ENCODE peak calls at places on chromosome 14, in six cellular contexts. B, Y, L, U, X and A are unnamed samples.

GRCh38 chr14:70845601-70846000 is 36.3 kb upstream of the MAP3K9 start:
- DNase-seq in B (no peak), Y (no peak), L (no peak), U (no peak), X (no peak), A (no peak)

GRCh38 chr14:91416744-91417133 is 881 bp downstream of the CCDC88C start:
- DNase-seq in B (no peak), Y (no peak), L (peak), U (no peak), X (no peak), A (no peak)

GRCh38 chr14:68412505-68413496 is 380.1 kb downstream of the ZFP36L1 start:
- DNase-seq in B (no peak), Y (no peak), L (peak), U (no peak), X (no peak), A (no peak)

GRCh38 chr14:36059531-36059930 is 117.0 kb downstream of the PTCSC3 start:
- DNase-seq in B (no peak), Y (no peak), L (no peak), U (no peak), X (no peak), A (no peak)

GRCh38 chr14:44108601-44109000 is 398.5 kb downstream of the FSCB start:
- DNase-seq in B (no peak), Y (no peak), L (no peak), U (no peak), X (no peak), A (no peak)

GRCh38 chr14:103770902-103771301 is 55.3 kb downstream of the ZFYVE21 start:
- DNase-seq in B (no peak), Y (no peak), L (no peak), U (no peak), X (no peak), A (no peak)

GRCh38 chr14:35341454-35342159 is 49.4 kb downstream of the PSMA6 start:
- DNase-seq in B (no peak), Y (no peak), L (peak), U (no peak), X (peak), A (no peak)

GRCh38 chr14:91245029-91245428 is 525 bp upstream of the GPR68 start:
- DNase-seq in B (no peak), Y (no peak), L (no peak), U (no peak), X (no peak), A (no peak)

GRCh38 chr14:30559638-30560071 is 697 bp downstream of the G2E3 start:
- DNase-seq in B (no peak), Y (no peak), L (peak), U (peak), X (peak), A (no peak)

GRCh38 chr14:28745176-28745575 is 21.4 kb upstream of the FOXG1 start:
- DNase-seq in B (no peak), Y (no peak), L (no peak), U (no peak), X (no peak), A (no peak)

GRCh38 chr14:76763362-76764041 is 2.2 kb downstream of the VASH1 start:
- DNase-seq in B (no peak), Y (no peak), L (no peak), U (no peak), X (no peak), A (no peak)

GRCh38 chr14:102503576-102504224 is 5.9 kb downstream of the ANKRD9 start:
- DNase-seq in B (no peak), Y (no peak), L (peak), U (no peak), X (no peak), A (no peak)

GRCh38 chr14:66918527-66918926 is 270.7 kb upstream of the GARIN2 start:
- DNase-seq in B (no peak), Y (no peak), L (no peak), U (no peak), X (peak), A (no peak)

GRCh38 chr14:26856832-26857508 is 259.1 kb upstream of the NOVA1 start:
- DNase-seq in B (no peak), Y (no peak), L (no peak), U (no peak), X (no peak), A (no peak)

GRCh38 chr14:39266589-39266870 is 32.8 kb downstream of the MIA2 start:
- DNase-seq in B (peak), Y (no peak), L (no peak), U (no peak), X (peak), A (no peak)

GRCh38 chr14:97642631-97643030 is 845.4 kb downstream of the VRK1 start:
- DNase-seq in B (no peak), Y (no peak), L (no peak), U (no peak), X (no peak), A (no peak)

GRCh38 chr14:91830777-91831176 is 36.6 kb downstream of the TC2N start:
- DNase-seq in B (no peak), Y (peak), L (no peak), U (no peak), X (no peak), A (no peak)

GRCh38 chr14:65173973-65174693 is 71.8 kb upstream of the MAX start:
- DNase-seq in B (peak), Y (no peak), L (peak), U (no peak), X (no peak), A (no peak)

GRCh38 chr14:86333506-86333905 is 803.6 kb downstream of the FLRT2 start:
- DNase-seq in B (no peak), Y (no peak), L (no peak), U (no peak), X (no peak), A (no peak)

GRCh38 chr14:81102217-81102616 is 118.5 kb downstream of the GTF2A1 start:
- DNase-seq in B (no peak), Y (no peak), L (no peak), U (no peak), X (no peak), A (no peak)

DNA sequence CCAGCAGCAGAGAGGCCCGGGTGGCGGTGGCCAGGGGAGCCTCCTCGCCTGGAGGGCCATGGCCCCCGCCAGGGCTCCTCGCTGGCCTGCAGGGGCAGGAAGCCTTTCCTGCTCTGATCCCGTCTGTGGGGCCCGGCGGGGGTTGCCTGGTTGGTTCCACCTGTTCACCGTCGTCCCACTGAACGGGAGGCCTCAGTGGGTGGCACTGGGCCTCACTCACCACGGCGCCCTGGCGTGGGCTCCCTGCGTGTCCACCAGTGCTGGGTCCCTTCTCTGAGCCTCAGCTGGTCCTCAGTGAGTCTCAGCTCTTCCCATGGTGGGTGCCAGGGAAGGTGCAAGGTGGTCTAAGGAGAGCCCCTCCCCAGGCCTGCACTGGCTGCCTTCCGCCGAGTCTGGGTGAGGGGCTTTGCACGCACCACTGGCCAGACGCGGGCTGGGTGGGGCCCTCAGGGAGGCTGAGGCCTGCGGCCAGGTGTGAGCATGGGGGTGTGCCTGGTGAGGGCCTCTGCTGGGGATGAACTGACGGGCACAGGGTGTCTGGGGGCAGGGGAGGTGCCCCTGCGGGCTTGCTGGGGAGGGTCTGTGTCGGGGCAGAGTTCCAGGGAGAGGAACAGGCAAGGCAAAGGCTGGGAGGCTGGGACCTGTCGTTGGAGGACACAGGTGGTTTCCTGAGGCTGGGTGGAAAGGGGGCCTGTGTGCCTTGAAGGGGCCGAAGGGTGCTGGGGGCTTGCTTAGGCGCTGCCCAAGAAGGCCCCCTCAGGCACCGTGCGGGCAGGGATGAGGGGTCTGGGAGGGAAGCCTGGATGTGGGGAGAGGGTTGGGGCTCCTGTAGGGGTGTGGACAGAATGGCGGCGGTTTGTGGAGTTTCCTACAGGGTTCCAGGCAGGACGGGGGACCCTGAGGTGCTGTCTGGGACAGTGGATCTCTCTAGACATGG is 339.8 kb downstream of the TMEM121 start:
- DNase-seq in B (no peak), Y (no peak), L (no peak), U (no peak), X (no peak), A (no peak)
- TF ChIP-seq TAF1 in B (no peak), Y (no peak), L (no peak), U (no peak), X (no peak), A (no peak)

GRCh38 chr14:51501746-51502145 is 150.0 kb upstream of the FRMD6 start:
- DNase-seq in B (no peak), Y (no peak), L (no peak), U (no peak), X (no peak), A (no peak)
- TF ChIP-seq POLR2A in B (no peak), Y (no peak), L (no peak), U (no peak), X (no peak), A (no peak)

DNA sequence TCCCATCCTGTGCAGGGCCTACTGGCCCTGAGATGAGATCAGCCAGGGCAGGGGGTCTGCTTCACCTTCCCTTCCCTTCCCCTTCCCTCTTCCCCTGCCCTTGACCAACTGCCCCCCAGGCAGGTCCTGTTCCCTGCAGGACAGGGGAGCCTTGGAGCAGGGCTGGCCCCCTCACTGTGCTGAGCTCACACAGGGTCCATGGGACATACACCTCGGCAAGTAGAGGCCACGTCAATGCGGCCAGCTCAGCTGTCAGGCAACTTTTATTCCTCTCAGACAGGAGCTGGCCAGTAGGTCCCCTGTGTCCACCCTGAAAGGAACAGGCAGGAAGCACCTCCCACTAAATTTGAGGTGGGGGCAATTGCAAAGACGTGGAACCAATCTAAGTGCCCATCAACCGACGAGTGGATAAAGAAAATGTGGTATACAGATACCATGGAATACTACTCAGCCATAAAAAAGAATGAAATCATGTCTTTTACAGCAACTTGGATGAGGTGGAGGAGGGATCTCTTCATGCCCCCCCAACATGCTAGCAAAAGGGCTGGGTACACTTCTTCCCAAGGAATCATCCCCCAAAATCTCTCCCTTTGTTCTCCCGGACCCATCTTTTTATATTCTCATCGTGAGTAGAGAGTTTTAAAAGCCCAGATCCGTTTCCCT is 148.7 kb downstream of the BCL11B start:
- DNase-seq in B (peak), Y (no peak), L (no peak), U (no peak), X (no peak), A (no peak)
- TF ChIP-seq TAF1 in B (no peak), Y (no peak), L (no peak), U (no peak), X (no peak), A (no peak)

DNA sequence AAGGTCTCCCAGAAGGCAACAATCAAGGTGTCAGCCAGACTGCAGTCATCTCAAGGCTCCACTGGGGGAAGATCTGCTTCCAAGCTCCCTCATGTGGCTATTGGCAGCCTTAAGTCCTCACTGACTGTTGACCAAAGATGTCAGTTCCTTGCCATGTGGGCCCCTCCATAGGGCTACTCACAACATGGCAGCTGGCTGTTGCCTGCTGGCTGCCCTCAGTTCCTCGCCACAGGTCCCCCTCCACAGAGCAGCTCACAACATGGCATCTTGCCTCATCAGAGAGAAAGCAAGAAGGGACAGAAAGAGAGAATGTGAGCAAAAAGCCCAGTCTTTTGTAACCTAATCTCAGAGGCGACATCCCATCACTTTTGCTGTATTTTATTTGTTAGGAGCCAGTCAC is 34.4 kb upstream of the EGLN3 start:
- DNase-seq in B (no peak), Y (no peak), L (no peak), U (no peak), X (no peak), A (no peak)
- TF ChIP-seq POLR2A in B (no peak), Y (no peak), L (no peak), U (no peak), X (no peak), A (no peak)